ENCODE peak calls at places on chromosomes 5 and 9, in five cellular contexts. O is GM12865; T is A549; E is GM23338; V is CD4-positive, alpha-beta T cell. P is an unnamed sample.

GRCh38 chr5:43485406-43485805 is 1.7 kb upstream of the TMEM267 start:
- DNase-seq in O (no peak), T (peak), E (no peak), V (no peak), P (no peak)

GRCh38 chr9:124693403-124693802 is 77.7 kb downstream of the NR6A1 start:
- DNase-seq in O (no peak), T (no peak), E (peak), V (no peak), P (no peak)

GRCh38 chr9:94213513-94214124 is 45.5 kb upstream of the ZNF169 start:
- DNase-seq in O (peak), T (peak), E (peak), V (peak), P (peak)

GRCh38 chr9:98002808-98003207 is 19.7 kb downstream of the ANP32B start:
- DNase-seq in O (no peak), T (no peak), E (no peak), V (no peak), P (no peak)

GRCh38 chr9:109441296-109441695 is 56.8 kb downstream of the PTPN3 start:
- DNase-seq in O (no peak), T (peak), E (peak), V (no peak), P (no peak)

GRCh38 chr9:92158097-92158601 is 42.9 kb upstream of the SPTLC1 start:
- DNase-seq in O (no peak), T (no peak), E (no peak), V (no peak), P (no peak)

GRCh38 chr9:128292009-128292408 is 15.9 kb downstream of the SWI5 start:
- DNase-seq in O (no peak), T (no peak), E (no peak), V (no peak), P (no peak)

GRCh38 chr5:53246042-53246836 is 136.7 kb upstream of the MOCS2 start:
- DNase-seq in O (no peak), T (no peak), E (no peak), V (no peak), P (no peak)

GRCh38 chr9:93658184-93658925 is 82.0 kb downstream of the PHF2 start:
- DNase-seq in O (no peak), T (no peak), E (no peak), V (no peak), P (no peak)

GRCh38 chr9:120212853-120213200 is 367.1 kb downstream of the CDK5RAP2 start:
- DNase-seq in O (no peak), T (no peak), E (no peak), V (no peak), P (no peak)

GRCh38 chr9:87970602-87971001 is 3.7 kb downstream of the CDK20 start:
- DNase-seq in O (no peak), T (no peak), E (no peak), V (no peak), P (no peak)

DNA sequence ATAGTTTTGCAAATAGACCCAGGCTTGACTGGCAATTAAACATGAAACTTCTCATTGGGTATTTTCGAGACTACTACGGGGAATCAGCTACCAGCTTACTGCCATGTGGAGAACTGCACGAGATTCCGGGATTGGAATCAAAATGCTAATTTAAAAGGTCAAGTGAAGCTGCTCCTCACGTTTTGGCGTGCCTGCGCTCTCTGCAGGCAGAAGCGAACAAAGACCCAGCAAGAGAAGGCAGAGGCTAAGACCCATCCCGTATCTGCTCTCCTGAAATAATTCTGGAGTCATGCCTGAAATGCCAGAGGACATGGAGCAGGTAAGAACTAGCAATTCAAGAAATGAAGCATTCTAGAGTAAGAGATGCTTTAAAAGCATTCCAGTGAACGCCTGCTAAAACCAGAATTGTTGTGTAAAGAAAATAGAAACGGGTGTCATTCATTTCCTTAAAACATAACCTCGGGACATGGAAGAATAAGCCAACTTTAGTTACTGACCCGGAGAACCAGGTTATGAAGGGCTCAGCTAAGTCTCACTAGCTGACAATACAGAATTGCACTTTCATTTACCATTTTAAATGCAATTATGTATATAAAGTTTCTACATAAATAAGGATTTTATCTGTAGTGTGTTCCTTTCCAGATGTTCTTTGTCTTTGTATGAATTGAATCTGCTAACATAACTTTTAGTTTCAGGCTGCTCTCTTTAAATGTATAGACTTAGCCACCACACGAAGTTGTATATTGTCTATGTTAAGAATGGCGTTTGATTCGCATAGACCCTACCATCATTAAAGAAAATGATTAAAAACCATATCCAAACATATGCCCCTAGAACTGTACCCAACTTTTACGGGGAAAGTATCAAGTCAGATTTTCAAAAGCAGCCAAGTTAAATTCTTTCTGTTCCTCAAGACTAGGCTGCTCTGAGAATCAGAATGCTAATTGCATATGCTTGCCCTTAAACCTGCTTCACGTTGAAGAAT is 2.0 kb upstream of the MAT2B start:
- DNase-seq in O (peak), T (peak), E (peak), V (peak), P (peak)
- TF ChIP-seq CTCF in O (peak), T (peak), E (peak), V (peak), P (peak)

DNA sequence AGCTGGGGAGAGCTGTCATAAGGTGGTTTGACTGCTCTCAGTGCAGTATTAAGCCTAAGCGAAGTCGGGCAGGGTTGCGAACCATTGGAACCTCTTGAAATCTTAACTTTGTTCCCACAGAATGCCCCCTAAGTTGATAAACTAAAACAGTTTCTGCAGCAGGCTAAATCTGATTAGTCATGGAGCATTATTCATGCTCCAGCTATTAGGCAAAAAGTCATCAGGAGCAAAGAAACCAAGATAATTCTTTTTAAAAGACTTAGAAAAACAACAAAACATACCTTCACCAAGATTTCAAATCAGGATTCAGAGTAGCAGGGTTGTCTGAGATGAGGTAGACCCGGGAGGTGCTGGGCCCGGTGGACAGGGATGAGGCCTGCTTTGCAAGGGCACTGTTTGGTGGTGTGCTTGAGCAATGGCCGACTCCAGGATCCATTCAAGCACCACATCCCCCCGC is 69.9 kb upstream of the PLPP1 start:
- DNase-seq in O (no peak), T (no peak), E (no peak), V (no peak), P (no peak)
- TF ChIP-seq CTCF in O (no peak), T (no peak), E (no peak), V (no peak), P (no peak)

DNA sequence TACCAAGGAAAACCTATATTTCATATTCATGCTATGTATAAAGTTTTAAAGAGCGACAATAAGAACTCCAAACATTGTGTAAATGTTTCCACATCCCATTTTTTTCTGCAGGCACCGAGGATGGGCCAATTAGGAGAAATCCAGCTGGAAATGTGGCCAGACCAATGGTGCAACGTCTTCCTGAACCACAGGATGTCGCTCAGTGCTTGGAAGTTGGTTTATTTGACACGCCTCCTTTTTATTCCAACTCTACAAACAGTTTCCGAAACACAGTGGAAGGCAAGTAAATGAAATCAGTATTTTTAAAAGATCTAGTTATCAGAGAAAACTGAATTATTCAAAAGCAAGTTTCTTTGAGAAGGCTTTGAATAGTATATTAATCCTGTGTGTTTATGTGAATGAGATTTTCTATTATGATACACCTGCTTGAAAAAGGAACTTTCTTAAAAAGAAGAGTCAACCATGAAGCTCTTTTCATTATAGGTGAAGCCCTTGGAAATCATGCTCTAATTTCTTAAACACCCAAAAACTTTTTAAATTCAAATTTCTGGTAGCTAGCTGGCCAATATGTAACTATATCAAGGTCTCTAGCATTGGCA is 9.1 kb downstream of the TYRP1 start:
- DNase-seq in O (no peak), T (peak), E (peak), V (no peak), P (no peak)
- TF ChIP-seq CTCF in O (no peak), T (peak), E (peak), V (no peak), P (no peak)

GRCh38 chr9:36445800-36446361 is 45.8 kb upstream of the RNF38 start:
- DNase-seq in O (no peak), T (no peak), E (peak), V (no peak), P (no peak)

GRCh38 chr9:36448017-36448416 is 47.9 kb upstream of the RNF38 start:
- DNase-seq in O (no peak), T (no peak), E (no peak), V (no peak), P (no peak)

GRCh38 chr9:36451949-36452348 is 51.9 kb upstream of the RNF38 start:
- DNase-seq in O (no peak), T (no peak), E (no peak), V (no peak), P (no peak)

DNA sequence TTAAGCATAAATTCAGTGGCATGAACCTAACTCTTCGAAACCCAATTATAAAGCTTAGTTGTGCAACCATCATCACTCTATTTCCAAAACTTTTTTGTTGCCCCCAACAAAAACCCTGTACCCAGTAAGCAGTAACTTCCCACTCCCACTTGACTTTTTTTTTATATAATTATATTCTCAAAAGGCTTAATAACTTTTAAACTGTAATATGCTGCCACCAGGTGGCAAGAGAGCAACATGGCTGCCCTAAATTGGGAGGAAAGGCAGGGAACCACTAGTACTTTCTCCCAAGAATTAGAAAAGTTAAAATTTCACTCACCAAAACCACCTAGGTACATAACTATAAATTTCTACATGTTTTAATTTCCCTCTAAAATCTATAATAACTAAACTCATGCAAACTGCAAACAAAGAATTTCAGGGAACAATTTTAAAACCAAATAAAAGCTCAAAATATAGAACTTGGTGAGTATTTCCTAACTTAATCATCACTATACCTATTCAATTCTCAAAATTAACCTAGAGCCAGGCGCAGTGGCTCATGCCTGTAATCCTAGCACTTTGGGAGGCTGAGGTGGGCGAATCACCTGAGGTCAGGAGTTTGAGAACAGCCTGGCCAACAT is 50.2 kb upstream of the RNF38 start:
- DNase-seq in O (peak), T (peak), E (peak), V (peak), P (no peak)
- TF ChIP-seq CTCF in O (peak), T (peak), E (peak), V (peak), P (peak)

GRCh38 chr5:123950701-123951100 is 438.7 kb downstream of the CSNK1G3 start:
- DNase-seq in O (no peak), T (no peak), E (no peak), V (no peak), P (no peak)

GRCh38 chr5:123947797-123948196 is 435.8 kb downstream of the CSNK1G3 start:
- DNase-seq in O (no peak), T (no peak), E (no peak), V (no peak), P (no peak)

GRCh38 chr5:123951204-123951977 is 439.4 kb downstream of the CSNK1G3 start:
- DNase-seq in O (no peak), T (peak), E (no peak), V (no peak), P (no peak)

GRCh38 chr5:123949043-123949804 is 437.2 kb downstream of the CSNK1G3 start:
- DNase-seq in O (no peak), T (no peak), E (no peak), V (no peak), P (no peak)

DNA sequence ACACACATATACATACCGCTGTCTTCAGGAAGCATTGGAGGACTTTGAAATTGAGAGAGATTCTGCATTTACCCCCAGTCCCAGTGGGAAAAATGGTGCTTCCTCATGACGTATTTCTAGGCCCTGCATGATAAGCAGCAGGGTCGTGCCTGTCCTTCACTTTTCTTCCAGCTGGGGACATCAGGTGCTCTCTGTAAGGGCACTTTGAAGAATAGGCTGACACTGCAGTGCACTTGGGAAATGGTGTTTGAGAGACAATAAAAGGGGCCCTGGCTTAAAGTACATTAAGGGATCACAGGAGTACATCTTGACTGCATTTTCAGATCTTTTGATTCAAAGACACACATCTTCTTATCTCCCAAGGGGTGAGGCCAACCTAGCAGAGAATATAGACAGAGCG is 437.8 kb downstream of the CSNK1G3 start:
- DNase-seq in O (no peak), T (no peak), E (no peak), V (no peak), P (no peak)
- TF ChIP-seq CTCF in O (no peak), T (no peak), E (no peak), V (no peak), P (no peak)

GRCh38 chr9:85521331-85522197 is 220.2 kb downstream of the AGTPBP1 start:
- DNase-seq in O (no peak), T (no peak), E (no peak), V (no peak), P (no peak)
- TF ChIP-seq CTCF in O (no peak), T (no peak), E (no peak), V (no peak), P (no peak)

DNA sequence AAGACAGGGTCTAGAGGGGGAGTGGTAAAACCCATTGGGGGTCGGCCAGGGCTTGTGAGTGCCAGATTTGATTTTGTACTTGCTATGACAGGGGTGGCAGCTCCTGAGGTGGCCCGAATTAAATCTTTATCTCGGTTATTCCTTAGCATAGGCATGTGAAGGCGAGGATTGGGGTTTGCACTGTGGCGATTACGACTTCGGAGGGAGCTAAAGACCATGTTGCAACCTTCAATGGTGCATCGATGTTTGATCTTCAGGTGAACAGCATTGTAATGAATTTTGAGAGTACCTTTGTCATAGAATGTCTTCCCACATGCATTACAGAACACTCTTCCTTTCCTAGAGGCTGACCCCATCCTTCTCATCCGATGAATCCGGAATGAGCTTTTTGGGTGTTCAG is 433.9 kb downstream of the BNC2 start:
- DNase-seq in O (no peak), T (no peak), E (peak), V (no peak), P (no peak)
- TF ChIP-seq CTCF in O (peak), T (no peak), E (peak), V (no peak), P (no peak)

GRCh38 chr5:61417851-61418250 is 85.8 kb downstream of the ZSWIM6 start:
- DNase-seq in O (no peak), T (no peak), E (no peak), V (no peak), P (no peak)

GRCh38 chr5:61416010-61416409 is 84.0 kb downstream of the ZSWIM6 start:
- DNase-seq in O (no peak), T (no peak), E (peak), V (no peak), P (no peak)

GRCh38 chr5:61417345-61417744 is 85.3 kb downstream of the ZSWIM6 start:
- DNase-seq in O (no peak), T (no peak), E (no peak), V (no peak), P (no peak)

GRCh38 chr5:61414806-61415205 is 82.7 kb downstream of the ZSWIM6 start:
- DNase-seq in O (no peak), T (no peak), E (no peak), V (no peak), P (no peak)

DNA sequence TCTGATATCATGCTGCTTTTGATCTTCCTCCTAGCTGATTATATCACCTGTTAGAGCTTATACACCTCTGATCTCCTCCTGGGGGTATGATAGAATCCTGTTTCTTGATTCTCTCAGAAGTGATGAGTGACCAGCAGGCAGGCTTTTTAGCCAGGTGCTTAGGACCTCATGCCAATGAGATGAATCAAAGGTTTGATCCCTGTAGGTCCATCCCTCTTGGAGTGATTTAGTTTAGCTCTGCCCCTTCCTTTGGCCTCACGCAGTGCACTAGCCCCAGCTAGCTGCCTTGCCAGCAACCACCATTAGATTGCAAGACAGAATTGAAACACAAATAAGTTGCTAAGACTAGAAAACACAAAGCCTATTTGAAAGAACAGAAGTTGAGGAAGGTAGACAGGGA is 84.4 kb downstream of the ZSWIM6 start:
- DNase-seq in O (no peak), T (peak), E (no peak), V (no peak), P (no peak)
- TF ChIP-seq CTCF in O (no peak), T (no peak), E (no peak), V (no peak), P (no peak)

P was measured in GM13977.